ENCODE peak calls at places on chromosomes 1 and 21, in four cellular contexts. V, M, U and A are unnamed samples.

GRCh38 chr1:47624531-47624930 is 186.7 kb downstream of the FOXD2 start:
- DNase-seq in U (no peak), V (no peak), M (peak), A (no peak)

GRCh38 chr1:165631403-165632151 is 543 bp downstream of the MGST3 start:
- DNase-seq in U (no peak), V (peak), M (no peak), A (peak)

GRCh38 chr1:107704911-107705310 is 260.1 kb downstream of the VAV3 start:
- DNase-seq in M (no peak), U (no peak), V (no peak), A (no peak)

GRCh38 chr1:15799004-15799867 is 8.2 kb downstream of the UQCRHL start:
- DNase-seq in V (peak), U (no peak), M (peak), A (peak)

GRCh38 chr1:177873238-177873637 is 96.6 kb downstream of the SEC16B start:
- DNase-seq in U (no peak), M (peak), V (peak), A (peak)

GRCh38 chr1:59814180-59814900 is 409 bp upstream of the HOOK1 start:
- DNase-seq in U (peak), M (peak), V (peak), A (no peak)

GRCh38 chr1:151175910-151176309 is at the start of gene TMOD4:
- DNase-seq in V (peak), M (no peak), U (no peak), A (peak)

GRCh38 chr21:37921091-37921490 is 4.8 kb upstream of the KCNJ6 start:
- DNase-seq in V (peak), U (no peak), M (no peak), A (no peak)

GRCh38 chr1:193014354-193014753 is 44.8 kb downstream of the UCHL5 start:
- DNase-seq in M (no peak), U (no peak), V (no peak), A (no peak)

GRCh38 chr1:156859523-156860112 is 701 bp upstream of the INSRR start:
- DNase-seq in M (no peak), U (no peak), V (peak), A (no peak)

GRCh38 chr1:219990782-219991510 is 55.4 kb downstream of the EPRS1 start:
- DNase-seq in V (peak), U (no peak), M (peak), A (peak)

GRCh38 chr1:203116048-203116810 is 11.3 kb upstream of the ADORA1 start:
- DNase-seq in V (no peak), U (no peak), M (no peak), A (no peak)

GRCh38 chr21:43716376-43717165 is 2.4 kb upstream of the PDXK start:
- DNase-seq in U (peak), V (no peak), M (no peak), A (peak)

GRCh38 chr21:34871026-34871908 is 177.8 kb downstream of the RUNX1 start:
- DNase-seq in M (no peak), V (no peak), U (no peak), A (no peak)

GRCh38 chr1:58932820-58933598 is 149.2 kb upstream of the JUN start:
- DNase-seq in U (no peak), V (peak), M (peak), A (peak)

GRCh38 chr1:34742667-34743270 is 12.1 kb upstream of the GJB5 start:
- DNase-seq in V (peak), M (peak), U (peak), A (peak)

GRCh38 chr1:153540394-153541361 is at the start of gene S100A5:
- DNase-seq in U (no peak), M (no peak), V (no peak), A (peak)

GRCh38 chr1:81706650-81707435 is 93.9 kb upstream of the ADGRL2 start:
- DNase-seq in U (no peak), M (no peak), V (no peak), A (no peak)

GRCh38 chr1:91803133-91803532 is 82.8 kb downstream of the TGFBR3 start:
- DNase-seq in M (no peak), U (no peak), V (no peak), A (peak)

GRCh38 chr1:36070349-36070748 is 13.5 kb upstream of the TEKT2 start:
- DNase-seq in U (no peak), M (no peak), V (no peak), A (no peak)

GRCh38 chr1:7581754-7582264 is 189.3 kb upstream of the VAMP3 start:
- DNase-seq in V (no peak), U (no peak), M (no peak), A (no peak)

GRCh38 chr1:234009668-234010067 is 105.2 kb downstream of the SLC35F3 start:
- DNase-seq in U (no peak), M (no peak), V (no peak), A (no peak)

GRCh38 chr1:171794085-171794484 is 12.6 kb downstream of the METTL13 start:
- DNase-seq in U (no peak), M (peak), V (no peak), A (peak)

GRCh38 chr1:116001739-116002487 is 25.6 kb downstream of the SLC22A15 start:
- DNase-seq in U (no peak), V (peak), M (no peak), A (no peak)

GRCh38 chr1:115411388-115412063 is 73.5 kb upstream of the NGF start:
- DNase-seq in U (no peak), M (no peak), V (peak), A (no peak)

GRCh38 chr1:45543599-45544417 is 6.8 kb upstream of the AKR1A1 start:
- DNase-seq in M (peak), U (peak), V (no peak), A (peak)

GRCh38 chr1:247145279-247145678 is 26.5 kb downstream of the ZNF124 start:
- DNase-seq in V (no peak), U (no peak), M (no peak), A (no peak)

GRCh38 chr1:247146671-247147070 is 25.1 kb downstream of the ZNF124 start:
- DNase-seq in M (peak), U (no peak), V (no peak), A (peak)

GRCh38 chr1:247147781-247148180 is 24.0 kb downstream of the ZNF124 start:
- DNase-seq in U (no peak), M (no peak), V (no peak), A (no peak)
- H3K4me3 ChIP-seq in U (no peak), M (no peak), V (no peak), A (no peak)

DNA sequence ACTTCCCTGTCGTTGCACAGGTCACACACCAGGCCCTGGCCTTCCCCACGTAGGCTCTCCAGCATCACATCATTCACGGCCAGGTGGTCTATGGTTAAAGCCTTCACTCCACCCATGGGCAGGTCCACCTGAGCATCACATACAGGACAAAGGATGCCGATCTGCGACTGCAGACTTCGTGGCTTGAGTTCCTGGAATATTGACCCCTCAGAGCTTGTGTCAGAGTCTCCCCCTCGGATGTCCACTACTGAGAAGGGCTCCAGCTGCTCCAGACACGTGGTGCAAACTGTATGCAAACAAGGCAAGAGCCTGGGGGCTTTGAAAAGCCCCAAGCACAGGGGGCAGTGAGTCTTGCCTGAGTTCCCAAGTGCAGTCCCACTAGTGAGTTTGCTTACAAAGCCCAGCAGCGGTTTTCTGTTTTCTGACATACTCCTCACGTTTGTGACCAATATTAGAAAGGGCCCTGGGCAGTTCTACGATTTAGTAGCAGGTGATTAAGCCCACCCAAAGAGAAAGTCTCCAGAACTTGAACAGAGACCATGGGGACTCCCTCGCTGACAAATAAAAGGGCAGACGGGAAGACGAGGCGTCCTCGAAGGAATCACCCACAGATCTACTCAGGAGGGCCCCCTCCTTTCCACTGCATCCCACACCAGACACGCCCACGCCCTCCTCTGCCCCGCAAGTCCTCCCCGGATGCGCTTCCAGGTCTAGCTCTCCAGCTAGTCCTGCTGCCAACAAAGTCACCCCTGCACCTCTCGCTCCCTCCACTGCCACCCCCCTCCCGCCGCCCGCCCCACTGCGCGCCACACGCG is 568 bp downstream of the TRIM45 start:
- DNase-seq in V (no peak), U (no peak), M (peak), A (no peak)
- TF ChIP-seq MAX in V (no peak), U (no peak), M (no peak), A (no peak)

GRCh38 chr21:23743821-23744220 is 1863.5 kb downstream of the MRPL39 start:
- DNase-seq in M (no peak), V (no peak), U (no peak), A (peak)
- H3K4me3 ChIP-seq in M (no peak), V (no peak), U (no peak), A (no peak)

GRCh38 chr1:218823291-218823900 is 350.3 kb upstream of the LYPLAL1 start:
- DNase-seq in U (no peak), V (peak), M (no peak), A (no peak)
- TF ChIP-seq MAX in U (no peak), V (no peak), M (no peak), A (no peak)

GRCh38 chr1:155012760-155013602 is 10.4 kb downstream of the ZBTB7B start:
- DNase-seq in U (no peak), M (no peak), V (no peak), A (peak)
- H3K4me3 ChIP-seq in U (no peak), M (no peak), V (no peak), A (no peak)

DNA sequence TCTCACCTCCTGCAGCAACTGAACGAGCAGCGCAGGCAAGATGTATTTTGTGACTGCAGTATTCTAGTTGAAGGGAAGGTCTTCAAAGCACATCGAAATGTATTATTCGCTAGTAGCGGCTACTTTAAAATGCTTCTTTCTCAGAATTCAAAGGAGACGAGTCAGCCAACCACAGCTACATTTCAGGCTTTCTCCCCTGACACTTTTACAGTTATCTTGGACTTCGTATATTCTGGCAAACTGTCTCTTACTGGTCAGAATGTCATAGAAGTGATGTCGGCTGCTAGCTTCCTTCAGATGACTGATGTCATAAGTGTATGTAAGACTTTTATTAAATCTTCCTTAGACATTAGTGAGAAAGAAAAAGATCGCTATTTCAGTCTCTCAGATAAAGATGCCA is 53.7 kb downstream of the ZBTB8A start:
- DNase-seq in V (no peak), U (no peak), M (no peak), A (no peak)
- TF ChIP-seq MAX in V (no peak), U (no peak), M (no peak), A (no peak)

GRCh38 chr1:21334214-21335087 is 44.2 kb upstream of the ECE1 start:
- DNase-seq in M (no peak), V (peak), U (peak), A (peak)

GRCh38 chr1:21335750-21336168 is 45.5 kb upstream of the ECE1 start:
- DNase-seq in U (no peak), V (no peak), M (no peak), A (no peak)

GRCh38 chr1:21337010-21337437 is 46.8 kb upstream of the ECE1 start:
- DNase-seq in U (no peak), V (no peak), M (no peak), A (no peak)

GRCh38 chr1:21333824-21334213 is 43.6 kb upstream of the ECE1 start:
- DNase-seq in U (no peak), M (no peak), V (no peak), A (no peak)

GRCh38 chr1:21335088-21335678 is 44.9 kb upstream of the ECE1 start:
- DNase-seq in U (no peak), M (no peak), V (no peak), A (no peak)
- H3K4me3 ChIP-seq in U (peak), M (peak), V (no peak), A (peak)